ENCODE peak calls at places on chromosomes 2 and 18, in six cellular contexts. D, Z, Y, R, J and L are unnamed samples.

GRCh38 chr2:126788652-126789051 is 110.0 kb upstream of the TEX51 start:
- DNase-seq in D (no peak), Z (no peak), Y (no peak), R (no peak), J (no peak), L (no peak)

GRCh38 chr18:63025251-63025710 is 294.3 kb downstream of the BCL2 start:
- DNase-seq in D (peak; percentile 62), Z (no peak), Y (peak; percentile 36), R (no peak), J (peak; percentile 60), L (no peak)

GRCh38 chr18:55522011-55522410 is 66.0 kb downstream of the TCF4 start:
- DNase-seq in D (peak; percentile 45), Z (peak; percentile 16), Y (peak; percentile 25), R (no peak), J (peak; percentile 62), L (no peak)

GRCh38 chr2:96342085-96342484 is 6.5 kb downstream of the NCAPH start:
- DNase-seq in D (no peak), Z (no peak), Y (no peak), R (peak; percentile 90), J (no peak), L (peak; percentile 82)

GRCh38 chr2:204545861-204546773 is 842 bp downstream of the PARD3B start:
- DNase-seq in D (peak; percentile 9), Z (no peak), Y (no peak), R (no peak), J (peak; percentile 46), L (no peak)

GRCh38 chr18:79863161-79863945 is 65.6 kb downstream of the KCNG2 start:
- DNase-seq in D (no peak), Z (no peak), Y (no peak), R (no peak), J (peak; percentile 39), L (no peak)

GRCh38 chr18:35076556-35076955 is 35.3 kb downstream of the MAPRE2 start:
- DNase-seq in D (no peak), Z (no peak), Y (no peak), R (peak; percentile 93), J (no peak), L (peak; percentile 83)

GRCh38 chr2:238100049-238100820 is at the start of gene ESPNL:
- DNase-seq in D (peak; percentile 86), Z (no peak), Y (no peak), R (no peak), J (no peak), L (no peak)

GRCh38 chr2:15763106-15763821 is 171.6 kb downstream of the DDX1 start:
- DNase-seq in D (no peak), Z (no peak), Y (no peak), R (no peak), J (peak; percentile 20), L (no peak)

GRCh38 chr2:163736433-163737168 is 793 bp upstream of the FIGN start:
- DNase-seq in D (peak; percentile 78), Z (peak; percentile 65), Y (no peak), R (peak; percentile 50), J (peak; percentile 75), L (peak; percentile 48)

GRCh38 chr18:48348739-48349138 is 60.4 kb downstream of the ZBTB7C start:
- DNase-seq in D (peak; percentile 53), Z (no peak), Y (no peak), R (no peak), J (no peak), L (no peak)

GRCh38 chr18:7735194-7735593 is 168.1 kb downstream of the PTPRM start:
- DNase-seq in D (no peak), Z (no peak), Y (no peak), R (no peak), J (no peak), L (no peak)
- TF ChIP-seq CTCF in D (peak; percentile 19), Z (peak; percentile 41), Y (no peak), R (no peak), J (peak; percentile 52), L (peak; percentile 32)

GRCh38 chr2:182088681-182089333 is 103.2 kb downstream of the PPP1R1C start:
- DNase-seq in D (no peak), Z (no peak), Y (no peak), R (no peak), J (no peak), L (no peak)
- TF ChIP-seq CTCF in D (no peak), Z (no peak), Y (no peak), R (no peak), J (no peak), L (no peak)

GRCh38 chr2:179594268-179595112 is 266.9 kb downstream of the ZNF385B start:
- DNase-seq in D (no peak), Z (no peak), Y (no peak), R (peak; percentile 16), J (no peak), L (no peak)
- TF ChIP-seq CTCF in D (no peak), Z (no peak), Y (no peak), R (no peak), J (no peak), L (no peak)

GRCh38 chr2:219002395-219003266 is 9.4 kb upstream of the CRYBA2 start:
- DNase-seq in D (peak; percentile 75), Z (peak; percentile 53), Y (no peak), R (peak; percentile 12), J (peak; percentile 92), L (no peak)
- TF ChIP-seq CTCF in D (peak; percentile 88), Z (peak; percentile 65), Y (no peak), R (no peak), J (peak; percentile 71), L (peak; percentile 34)

GRCh38 chr2:147709655-147710054 is 135.2 kb upstream of the ACVR2A start:
- DNase-seq in D (no peak), Z (no peak), Y (no peak), R (no peak), J (no peak), L (no peak)

GRCh38 chr2:147711031-147711430 is 133.8 kb upstream of the ACVR2A start:
- DNase-seq in D (no peak), Z (no peak), Y (no peak), R (peak; percentile 75), J (no peak), L (no peak)

GRCh38 chr2:147713349-147713748 is 131.5 kb upstream of the ACVR2A start:
- DNase-seq in D (no peak), Z (no peak), Y (no peak), R (no peak), J (no peak), L (no peak)

GRCh38 chr2:147714582-147714981 is 130.2 kb upstream of the ACVR2A start:
- DNase-seq in D (no peak), Z (no peak), Y (no peak), R (peak; percentile 74), J (no peak), L (no peak)

GRCh38 chr2:147712051-147712450 is 132.8 kb upstream of the ACVR2A start:
- DNase-seq in D (no peak), Z (no peak), Y (no peak), R (peak; percentile 39), J (no peak), L (no peak)
- TF ChIP-seq CTCF in D (no peak), Z (no peak), Y (no peak), R (no peak), J (no peak), L (no peak)

GRCh38 chr2:134375935-134376334 is 122.1 kb downstream of the MGAT5 start:
- DNase-seq in D (peak; percentile 78), Z (no peak), Y (no peak), R (peak; percentile 78), J (peak; percentile 30), L (peak; percentile 56)
- TF ChIP-seq CTCF in D (peak; percentile 75), Z (no peak), Y (no peak), R (no peak), J (peak; percentile 29), L (peak; percentile 37)

GRCh38 chr18:45284174-45284573 is 331.1 kb upstream of the SLC14A2 start:
- DNase-seq in D (no peak), Z (no peak), Y (no peak), R (no peak), J (peak; percentile 31), L (no peak)

GRCh38 chr18:45285251-45285650 is 330.0 kb upstream of the SLC14A2 start:
- DNase-seq in D (no peak), Z (no peak), Y (no peak), R (no peak), J (no peak), L (no peak)

GRCh38 chr18:45280486-45281263 is 334.6 kb upstream of the SLC14A2 start:
- DNase-seq in D (no peak), Z (no peak), Y (no peak), R (no peak), J (no peak), L (no peak)

GRCh38 chr18:45277870-45278269 is 337.4 kb upstream of the SLC14A2 start:
- DNase-seq in D (no peak), Z (no peak), Y (no peak), R (no peak), J (no peak), L (no peak)

DNA sequence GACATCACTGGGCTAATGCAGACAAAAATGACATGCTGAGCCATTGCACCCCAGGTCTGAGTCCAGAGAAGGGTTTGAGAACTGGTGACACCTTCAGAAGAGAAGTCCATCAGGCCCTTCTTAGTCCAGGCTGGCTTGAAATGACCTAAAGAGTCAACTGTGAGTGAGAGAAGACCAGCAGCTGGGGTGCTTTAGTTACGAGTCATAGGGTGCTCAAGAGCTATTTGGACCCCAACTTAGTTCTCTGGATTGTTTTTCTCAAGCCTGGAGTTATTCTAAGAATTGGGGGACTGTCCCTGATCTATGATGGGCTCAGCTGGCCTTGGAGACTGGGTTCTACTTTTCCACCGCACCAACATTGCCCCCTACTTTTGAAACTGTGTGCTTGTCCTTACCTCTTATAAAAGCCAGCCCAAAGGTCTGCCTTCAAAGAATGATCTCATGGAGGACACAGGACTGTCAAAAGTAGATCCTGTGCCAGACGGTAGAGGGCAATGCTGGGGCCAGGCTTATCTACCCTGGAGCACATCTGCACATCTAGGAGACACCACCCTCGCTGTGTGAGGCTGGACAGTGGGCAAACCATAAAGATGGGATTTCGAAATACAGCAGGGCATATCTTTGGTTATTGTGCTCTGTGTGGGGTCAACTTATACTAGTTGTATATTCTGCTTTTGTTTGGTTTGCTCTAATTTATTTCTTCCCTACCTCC is 333.0 kb upstream of the SLC14A2 start:
- DNase-seq in D (no peak), Z (no peak), Y (no peak), R (peak; percentile 32), J (no peak), L (peak; percentile 5)
- TF ChIP-seq CTCF in D (peak; percentile 35), Z (no peak), Y (no peak), R (no peak), J (no peak), L (no peak)

DNA sequence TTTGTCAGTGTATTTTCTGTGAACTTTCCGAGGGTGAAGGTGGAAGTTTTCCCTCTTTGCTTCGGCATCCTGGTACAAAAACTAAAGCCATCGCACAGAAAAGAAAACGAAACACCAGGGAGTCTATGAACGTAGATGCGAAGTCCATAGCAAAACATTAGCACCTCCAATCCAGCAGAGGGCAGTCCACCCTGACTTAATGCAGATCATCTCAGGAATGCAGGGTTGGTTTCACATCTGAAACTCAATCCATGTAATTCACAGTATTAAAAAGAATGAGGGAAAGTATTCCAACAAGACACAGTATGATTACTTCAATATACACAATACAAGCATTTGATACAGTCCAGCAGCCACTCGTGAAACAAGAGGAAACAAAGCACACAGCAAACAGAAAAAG is 70.8 kb downstream of the RTP5 start:
- DNase-seq in D (no peak), Z (no peak), Y (peak; percentile 24), R (no peak), J (no peak), L (no peak)
- TF ChIP-seq CTCF in D (peak; percentile 64), Z (peak; percentile 39), Y (peak; percentile 73), R (peak; percentile 7), J (peak; percentile 70), L (peak; percentile 37)